ENCODE peak calls at places on chromosomes 7 and 10, in six cellular contexts. One of them, this sample, is unnamed. For H3K9me3 and H3K4me1, the result is how much of the 10 kb centered on the place peaks cover.

GRCh38 chr7:121395494-121395960 is 581 bp downstream of the FAM3C start:
- DNase-seq in left ventricle myocardium inferior: no peak
- DNase-seq in A549: peak
- DNase-seq in IMR-90: peak
- DNase-seq in cardiac muscle cell: peak
- DNase-seq in neuronal stem cell: no peak
- DNase-seq in this sample: no peak

GRCh38 chr10:7475046-7475860 is 64.4 kb upstream of the SFMBT2 start:
- DNase-seq in left ventricle myocardium inferior: peak
- DNase-seq in A549: no peak
- DNase-seq in IMR-90: no peak
- DNase-seq in cardiac muscle cell: peak
- DNase-seq in neuronal stem cell: peak
- DNase-seq in this sample: peak

GRCh38 chr10:70918851-70919530 is 30.6 kb upstream of the PCBD1 start:
- DNase-seq in left ventricle myocardium inferior: peak
- DNase-seq in A549: no peak
- DNase-seq in IMR-90: no peak
- DNase-seq in cardiac muscle cell: no peak
- DNase-seq in neuronal stem cell: no peak
- DNase-seq in this sample: no peak

GRCh38 chr10:29057712-29058426 is 231.0 kb upstream of the LYZL1 start:
- DNase-seq in left ventricle myocardium inferior: no peak
- DNase-seq in A549: no peak
- DNase-seq in IMR-90: peak
- DNase-seq in cardiac muscle cell: peak
- DNase-seq in neuronal stem cell: no peak
- DNase-seq in this sample: peak

GRCh38 chr7:99843808-99844207 is 16.0 kb downstream of the CYP3A43 start:
- DNase-seq in left ventricle myocardium inferior: no peak
- DNase-seq in A549: no peak
- DNase-seq in IMR-90: no peak
- DNase-seq in cardiac muscle cell: peak
- DNase-seq in neuronal stem cell: no peak
- DNase-seq in this sample: no peak

GRCh38 chr10:45408421-45409319 is 34.7 kb downstream of the ALOX5 start:
- DNase-seq in left ventricle myocardium inferior: no peak
- DNase-seq in A549: no peak
- DNase-seq in IMR-90: no peak
- DNase-seq in cardiac muscle cell: no peak
- DNase-seq in neuronal stem cell: no peak
- DNase-seq in this sample: no peak

GRCh38 chr10:106311590-106311989 is 852.9 kb downstream of the SORCS1 start:
- DNase-seq in left ventricle myocardium inferior: no peak
- DNase-seq in A549: no peak
- DNase-seq in IMR-90: no peak
- DNase-seq in cardiac muscle cell: peak
- DNase-seq in neuronal stem cell: no peak
- DNase-seq in this sample: no peak

GRCh38 chr10:3772349-3773222 is 12.4 kb downstream of the KLF6 start:
- DNase-seq in left ventricle myocardium inferior: no peak
- DNase-seq in A549: no peak
- DNase-seq in IMR-90: peak
- DNase-seq in cardiac muscle cell: no peak
- DNase-seq in neuronal stem cell: no peak
- DNase-seq in this sample: no peak

GRCh38 chr7:68478326-68478725 is 1119.9 kb upstream of the AUTS2 start:
- DNase-seq in left ventricle myocardium inferior: no peak
- DNase-seq in A549: no peak
- DNase-seq in IMR-90: no peak
- DNase-seq in cardiac muscle cell: no peak
- DNase-seq in neuronal stem cell: no peak
- DNase-seq in this sample: no peak

GRCh38 chr7:88184848-88185304 is 35.0 kb downstream of the SRI start:
- DNase-seq in left ventricle myocardium inferior: no peak
- DNase-seq in A549: no peak
- DNase-seq in IMR-90: peak
- DNase-seq in cardiac muscle cell: peak
- DNase-seq in neuronal stem cell: no peak
- DNase-seq in this sample: peak

GRCh38 chr7:145915679-145916078 is 200.9 kb upstream of the CNTNAP2 start:
- DNase-seq in left ventricle myocardium inferior: no peak
- DNase-seq in A549: no peak
- DNase-seq in IMR-90: no peak
- DNase-seq in cardiac muscle cell: no peak
- DNase-seq in neuronal stem cell: no peak
- DNase-seq in this sample: no peak

GRCh38 chr10:127398140-127398966 is 150.8 kb upstream of the NPS start:
- DNase-seq in left ventricle myocardium inferior: no peak
- DNase-seq in A549: no peak
- DNase-seq in IMR-90: peak
- DNase-seq in cardiac muscle cell: peak
- DNase-seq in neuronal stem cell: peak
- DNase-seq in this sample: no peak

GRCh38 chr10:88209837-88210552 is 346.6 kb downstream of the PTEN start:
- DNase-seq in left ventricle myocardium inferior: no peak
- DNase-seq in A549: no peak
- DNase-seq in IMR-90: peak
- DNase-seq in cardiac muscle cell: peak
- DNase-seq in neuronal stem cell: no peak
- DNase-seq in this sample: peak

GRCh38 chr10:33314788-33315561 is 19.5 kb downstream of the NRP1 start:
- DNase-seq in left ventricle myocardium inferior: no peak
- DNase-seq in A549: no peak
- DNase-seq in IMR-90: peak
- DNase-seq in cardiac muscle cell: peak
- DNase-seq in neuronal stem cell: no peak
- DNase-seq in this sample: no peak

GRCh38 chr10:92366412-92367021 is 75.5 kb downstream of the MARCHF5 start:
- DNase-seq in left ventricle myocardium inferior: no peak
- DNase-seq in A549: no peak
- DNase-seq in IMR-90: no peak
- DNase-seq in cardiac muscle cell: no peak
- DNase-seq in neuronal stem cell: no peak
- DNase-seq in this sample: no peak

GRCh38 chr10:29687411-29688160 is 52.8 kb upstream of the SVIL start:
- DNase-seq in left ventricle myocardium inferior: no peak
- DNase-seq in A549: no peak
- DNase-seq in IMR-90: peak
- DNase-seq in cardiac muscle cell: peak
- DNase-seq in neuronal stem cell: no peak
- DNase-seq in this sample: no peak

GRCh38 chr7:38950309-38950708 is 27.4 kb upstream of the POU6F2 start:
- DNase-seq in left ventricle myocardium inferior: no peak
- DNase-seq in A549: peak
- DNase-seq in IMR-90: peak
- DNase-seq in cardiac muscle cell: peak
- DNase-seq in neuronal stem cell: no peak
- DNase-seq in this sample: no peak

GRCh38 chr7:100400656-100401055 is 27.4 kb downstream of the PILRA start:
- DNase-seq in left ventricle myocardium inferior: no peak
- DNase-seq in A549: peak
- DNase-seq in IMR-90: no peak
- DNase-seq in cardiac muscle cell: no peak
- DNase-seq in neuronal stem cell: peak
- DNase-seq in this sample: no peak

GRCh38 chr7:128937647-128938523 is at the start of gene IRF5:
- DNase-seq in left ventricle myocardium inferior: peak
- DNase-seq in A549: peak
- DNase-seq in IMR-90: no peak
- DNase-seq in cardiac muscle cell: no peak
- DNase-seq in neuronal stem cell: no peak
- DNase-seq in this sample: peak

GRCh38 chr10:107474650-107475049 is 310.1 kb upstream of the SORCS1 start:
- DNase-seq in left ventricle myocardium inferior: no peak
- DNase-seq in A549: no peak
- DNase-seq in IMR-90: no peak
- DNase-seq in cardiac muscle cell: no peak
- DNase-seq in neuronal stem cell: no peak
- DNase-seq in this sample: no peak

GRCh38 chr7:83248000-83248399 is 85.3 kb upstream of the PCLO start:
- DNase-seq in left ventricle myocardium inferior: no peak
- DNase-seq in A549: peak
- DNase-seq in IMR-90: no peak
- DNase-seq in cardiac muscle cell: no peak
- DNase-seq in neuronal stem cell: no peak
- DNase-seq in this sample: no peak

GRCh38 chr10:31912898-31913847 is 15.5 kb downstream of the ARHGAP12 start:
- DNase-seq in left ventricle myocardium inferior: no peak
- DNase-seq in A549: no peak
- DNase-seq in IMR-90: peak
- DNase-seq in cardiac muscle cell: peak
- DNase-seq in neuronal stem cell: no peak
- DNase-seq in this sample: peak

GRCh38 chr7:32522746-32523145 is 27.5 kb downstream of the AVL9 start:
- DNase-seq in left ventricle myocardium inferior: no peak
- DNase-seq in A549: no peak
- DNase-seq in IMR-90: no peak
- DNase-seq in cardiac muscle cell: no peak
- DNase-seq in neuronal stem cell: no peak
- DNase-seq in this sample: no peak
- H3K9me3 ChIP-seq in left ventricle myocardium inferior: under half
- H3K9me3 ChIP-seq in A549: under half
- H3K9me3 ChIP-seq in IMR-90: under half
- H3K9me3 ChIP-seq in cardiac muscle cell: under half
- H3K9me3 ChIP-seq in neuronal stem cell: under half
- H3K9me3 ChIP-seq in this sample: under half

DNA sequence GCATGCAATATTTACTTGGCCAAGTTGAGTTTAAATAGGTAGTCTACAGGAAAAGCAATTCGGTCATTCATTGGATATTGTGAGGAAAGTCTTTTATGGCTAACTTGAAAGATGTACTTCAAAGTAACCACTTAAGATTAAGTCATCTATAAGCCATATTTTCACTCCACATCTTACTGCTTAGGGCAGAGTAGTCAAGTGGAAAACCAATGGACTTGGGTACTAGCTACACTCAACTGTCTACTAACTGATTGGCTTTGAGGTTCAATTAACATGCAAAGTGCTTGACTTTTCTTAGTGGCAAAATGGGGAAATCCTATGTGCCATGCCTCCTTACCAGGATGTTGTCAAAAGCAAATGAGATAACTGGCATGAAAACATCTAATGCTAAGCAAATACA is 51.0 kb downstream of the CAV1 start:
- DNase-seq in left ventricle myocardium inferior: no peak
- DNase-seq in A549: no peak
- DNase-seq in IMR-90: no peak
- DNase-seq in cardiac muscle cell: no peak
- DNase-seq in neuronal stem cell: no peak
- DNase-seq in this sample: no peak
- H3K4me1 ChIP-seq in left ventricle myocardium inferior: half or more
- H3K4me1 ChIP-seq in A549: half or more
- H3K4me1 ChIP-seq in IMR-90: under half
- H3K4me1 ChIP-seq in cardiac muscle cell: under half
- H3K4me1 ChIP-seq in neuronal stem cell: under half
- H3K4me1 ChIP-seq in this sample: under half

GRCh38 chr7:69827140-69827919 is 229.1 kb downstream of the AUTS2 start:
- DNase-seq in left ventricle myocardium inferior: no peak
- DNase-seq in A549: no peak
- DNase-seq in IMR-90: no peak
- DNase-seq in cardiac muscle cell: no peak
- DNase-seq in neuronal stem cell: no peak
- DNase-seq in this sample: no peak
- H3K4me3 ChIP-seq in left ventricle myocardium inferior: no peak
- H3K4me3 ChIP-seq in A549: no peak
- H3K4me3 ChIP-seq in IMR-90: no peak
- H3K4me3 ChIP-seq in cardiac muscle cell: no peak
- H3K4me3 ChIP-seq in neuronal stem cell: no peak
- H3K4me3 ChIP-seq in this sample: no peak

GRCh38 chr10:63986536-63986935 is 465.3 kb downstream of the REEP3 start:
- DNase-seq in left ventricle myocardium inferior: no peak
- DNase-seq in A549: no peak
- DNase-seq in IMR-90: no peak
- DNase-seq in cardiac muscle cell: no peak
- DNase-seq in neuronal stem cell: no peak
- DNase-seq in this sample: no peak
- H3K9me3 ChIP-seq in left ventricle myocardium inferior: under half
- H3K9me3 ChIP-seq in A549: under half
- H3K9me3 ChIP-seq in IMR-90: under half
- H3K9me3 ChIP-seq in cardiac muscle cell: under half
- H3K9me3 ChIP-seq in neuronal stem cell: under half
- H3K9me3 ChIP-seq in this sample: under half

GRCh38 chr7:29614229-29614628 is 50.6 kb downstream of the PRR15 start:
- DNase-seq in left ventricle myocardium inferior: no peak
- DNase-seq in A549: no peak
- DNase-seq in IMR-90: no peak
- DNase-seq in cardiac muscle cell: no peak
- DNase-seq in neuronal stem cell: no peak
- DNase-seq in this sample: no peak

GRCh38 chr7:29613100-29613499 is 49.5 kb downstream of the PRR15 start:
- DNase-seq in left ventricle myocardium inferior: no peak
- DNase-seq in A549: no peak
- DNase-seq in IMR-90: no peak
- DNase-seq in cardiac muscle cell: no peak
- DNase-seq in neuronal stem cell: no peak
- DNase-seq in this sample: no peak

GRCh38 chr7:29610031-29610490 is 46.4 kb downstream of the PRR15 start:
- DNase-seq in left ventricle myocardium inferior: no peak
- DNase-seq in A549: no peak
- DNase-seq in IMR-90: no peak
- DNase-seq in cardiac muscle cell: peak
- DNase-seq in neuronal stem cell: no peak
- DNase-seq in this sample: no peak

GRCh38 chr7:29611941-29612527 is 48.4 kb downstream of the PRR15 start:
- DNase-seq in left ventricle myocardium inferior: no peak
- DNase-seq in A549: no peak
- DNase-seq in IMR-90: no peak
- DNase-seq in cardiac muscle cell: no peak
- DNase-seq in neuronal stem cell: no peak
- DNase-seq in this sample: no peak

GRCh38 chr7:29612596-29612995 is 49.0 kb downstream of the PRR15 start:
- DNase-seq in left ventricle myocardium inferior: no peak
- DNase-seq in A549: no peak
- DNase-seq in IMR-90: no peak
- DNase-seq in cardiac muscle cell: peak
- DNase-seq in neuronal stem cell: no peak
- DNase-seq in this sample: no peak
- H3K4me1 ChIP-seq in left ventricle myocardium inferior: under half
- H3K4me1 ChIP-seq in A549: under half
- H3K4me1 ChIP-seq in IMR-90: under half
- H3K4me1 ChIP-seq in cardiac muscle cell: under half
- H3K4me1 ChIP-seq in neuronal stem cell: under half
- H3K4me1 ChIP-seq in this sample: under half

GRCh38 chr10:110864662-110865140 is 7.0 kb upstream of the PDCD4 start:
- DNase-seq in left ventricle myocardium inferior: no peak
- DNase-seq in A549: no peak
- DNase-seq in IMR-90: no peak
- DNase-seq in cardiac muscle cell: no peak
- DNase-seq in neuronal stem cell: no peak
- DNase-seq in this sample: no peak
- H3K4me3 ChIP-seq in left ventricle myocardium inferior: peak
- H3K4me3 ChIP-seq in A549: no peak
- H3K4me3 ChIP-seq in IMR-90: no peak
- H3K4me3 ChIP-seq in cardiac muscle cell: no peak
- H3K4me3 ChIP-seq in neuronal stem cell: no peak
- H3K4me3 ChIP-seq in this sample: no peak

GRCh38 chr7:138166681-138167080 is 90.4 kb downstream of the AKR1D1 start:
- DNase-seq in left ventricle myocardium inferior: no peak
- DNase-seq in A549: no peak
- DNase-seq in IMR-90: no peak
- DNase-seq in cardiac muscle cell: peak
- DNase-seq in neuronal stem cell: no peak
- DNase-seq in this sample: no peak
- H3K9me3 ChIP-seq in left ventricle myocardium inferior: under half
- H3K9me3 ChIP-seq in A549: under half
- H3K9me3 ChIP-seq in IMR-90: under half
- H3K9me3 ChIP-seq in cardiac muscle cell: under half
- H3K9me3 ChIP-seq in neuronal stem cell: under half
- H3K9me3 ChIP-seq in this sample: under half